ENCODE peak calls at places on chromosomes 3 and 15, in ten cellular contexts. T, R, K, L, O, P, Z, V, J and M are unnamed samples. For H4K20me1, the result is how much of the 10 kb centered on the place peaks cover.

GRCh38 chr3:72942427-72942826 is 54.2 kb upstream of the PPP4R2 start:
- DNase-seq in Z (no peak), V (no peak), K (no peak), R (no peak), O (no peak), J (no peak), T (no peak), L (no peak), P (no peak), M (no peak)

GRCh38 chr15:92896543-92896942 is 3.6 kb upstream of the CHD2 start:
- DNase-seq in L (no peak), T (no peak), R (no peak), J (no peak), Z (no peak), V (no peak), O (no peak), K (no peak), P (no peak), M (no peak)

GRCh38 chr3:14404396-14405119 is 2.2 kb downstream of the SLC6A6 start:
- DNase-seq in K (no peak), L (no peak), R (no peak), P (peak), Z (no peak), O (no peak), T (no peak), V (no peak), J (no peak), M (no peak)

GRCh38 chr15:97890307-97890706 is 70.2 kb upstream of the ARRDC4 start:
- DNase-seq in R (no peak), L (no peak), O (no peak), P (no peak), T (no peak), J (no peak), V (no peak), K (no peak), Z (no peak), M (no peak)

GRCh38 chr3:172892158-172892557 is 141.6 kb downstream of the ECT2 start:
- DNase-seq in K (peak), P (no peak), R (no peak), V (peak), J (peak), O (no peak), Z (no peak), L (no peak), T (peak), M (no peak)

GRCh38 chr3:4979401-4980228 is at the start of gene BHLHE40:
- DNase-seq in V (peak), K (no peak), T (no peak), R (no peak), P (no peak), J (no peak), L (peak), O (no peak), Z (no peak), M (no peak)

GRCh38 chr3:42667523-42668402 is 14.3 kb downstream of the ZBTB47 start:
- DNase-seq in P (no peak), Z (no peak), R (no peak), J (no peak), K (no peak), V (no peak), L (no peak), O (no peak), T (no peak), M (peak)

GRCh38 chr3:128994173-128994512 is 267 bp upstream of the CFAP92 start:
- DNase-seq in P (no peak), Z (no peak), K (no peak), T (no peak), O (no peak), L (no peak), J (no peak), V (no peak), R (no peak), M (no peak)

GRCh38 chr3:176650478-176650877 is 546.8 kb downstream of the TBL1XR1 start:
- DNase-seq in K (peak), V (peak), T (peak), O (no peak), J (peak), P (no peak), L (no peak), R (no peak), Z (no peak), M (no peak)

GRCh38 chr15:80599359-80599758 is 95.8 kb upstream of the ABHD17C start:
- DNase-seq in Z (no peak), V (peak), T (peak), R (no peak), J (peak), P (no peak), K (peak), L (no peak), O (no peak), M (no peak)

GRCh38 chr3:50661321-50661837 is 13.3 kb upstream of the DOCK3 start:
- DNase-seq in R (no peak), J (no peak), P (no peak), Z (no peak), T (no peak), V (no peak), L (no peak), O (no peak), K (no peak), M (peak)

GRCh38 chr3:195531683-195532082 is 11.4 kb downstream of the PPP1R2 start:
- DNase-seq in K (no peak), L (no peak), T (no peak), O (no peak), Z (no peak), J (no peak), R (no peak), P (no peak), V (no peak), M (no peak)

GRCh38 chr15:70322051-70322668 is 224.4 kb upstream of the TLE3 start:
- DNase-seq in V (no peak), O (no peak), L (no peak), P (no peak), Z (no peak), R (no peak), K (no peak), T (no peak), J (no peak), M (no peak)

GRCh38 chr15:58777107-58777506 is 6.0 kb downstream of the MINDY2 start:
- DNase-seq in Z (no peak), V (no peak), O (no peak), R (no peak), P (no peak), L (no peak), T (no peak), K (no peak), J (no peak), M (no peak)
- H4K20me1 ChIP-seq in Z (under half), V (under half), O (under half), R (under half), P (under half), L (under half), T (under half), K (under half), J (under half), M (under half)

DNA sequence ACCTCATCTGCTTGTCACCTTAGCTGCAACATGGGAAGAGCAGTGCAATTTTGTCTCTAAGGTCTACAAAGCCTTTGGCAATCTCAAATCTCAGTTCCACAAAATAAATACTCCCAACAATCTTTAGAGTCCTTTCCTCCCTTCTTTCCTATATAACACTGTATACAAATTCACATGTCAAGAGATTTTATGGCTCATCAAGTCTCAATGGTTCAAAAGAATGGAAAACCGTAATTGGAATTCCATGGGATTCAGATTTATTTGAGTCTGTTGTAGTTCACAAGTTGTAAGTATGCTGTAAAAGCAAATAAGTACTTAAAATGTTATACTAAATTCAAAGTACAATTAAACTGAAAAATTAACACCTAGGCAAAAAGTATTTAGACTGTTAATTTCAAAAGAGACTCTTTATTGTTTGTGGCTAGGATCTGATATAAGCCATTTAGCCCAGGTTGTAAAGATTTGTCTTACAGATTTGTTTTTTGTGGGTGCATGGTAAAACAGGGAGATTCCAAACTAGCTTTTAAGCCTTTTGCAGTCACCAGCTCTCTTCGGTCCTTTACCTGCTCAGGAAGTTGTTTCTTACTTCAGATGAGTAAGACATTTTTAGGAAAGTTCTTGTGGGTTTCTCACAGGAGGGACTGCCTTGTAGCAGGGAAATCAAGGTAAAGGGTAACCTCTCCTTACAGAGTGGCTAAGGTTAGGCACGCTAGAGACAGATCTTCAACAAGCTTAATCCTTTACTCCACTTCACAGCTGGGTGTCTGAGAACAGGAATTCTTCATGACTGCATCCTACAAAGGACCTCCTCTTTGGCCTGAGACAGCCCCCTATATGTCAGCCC is 50.2 kb downstream of the CMSS1 start:
- DNase-seq in O (no peak), L (peak), V (no peak), R (no peak), Z (no peak), P (no peak), T (no peak), K (no peak), J (no peak), M (no peak)
- H4K20me1 ChIP-seq in O (under half), L (under half), V (under half), R (under half), Z (under half), P (under half), T (under half), K (half or more), J (under half), M (under half)

GRCh38 chr3:66029443-66029842 is 9.3 kb downstream of the MAGI1 start:
- DNase-seq in Z (no peak), K (peak), R (no peak), O (no peak), L (no peak), T (no peak), J (no peak), V (no peak), P (no peak), M (no peak)
- H4K20me1 ChIP-seq in Z (under half), K (under half), R (under half), O (under half), L (under half), T (under half), J (under half), V (under half), P (under half), M (under half)

DNA sequence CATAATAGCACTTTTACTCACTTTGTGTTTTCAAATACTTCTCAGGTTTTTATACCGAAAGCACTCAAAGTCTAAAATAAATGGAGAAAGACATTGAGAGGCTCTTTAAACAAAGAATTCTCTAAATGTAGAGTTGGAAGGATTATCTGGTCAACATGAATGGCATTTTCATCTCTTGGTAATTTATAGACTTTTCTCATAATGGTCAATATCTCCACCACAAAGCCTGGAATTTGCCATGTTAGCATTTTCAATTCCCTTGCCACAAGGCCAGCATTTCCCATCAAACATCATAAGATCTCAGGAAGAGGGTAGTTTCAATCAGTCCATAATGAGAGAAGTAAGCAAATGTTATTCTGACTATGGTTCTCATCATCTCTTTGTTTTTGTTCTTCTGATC is 293.0 kb downstream of the CADM2 start:
- DNase-seq in V (no peak), O (no peak), Z (no peak), R (no peak), T (no peak), L (no peak), J (no peak), P (no peak), K (no peak), M (no peak)
- H4K20me1 ChIP-seq in V (under half), O (under half), Z (under half), R (under half), T (under half), L (under half), J (under half), P (under half), K (under half), M (under half)